ENCODE peak calls at places on chromosomes 5 and 9, in four cellular contexts. One of them, this sample, is unnamed.

GRCh38 chr5:170333161-170333909 is 35.8 kb upstream of the LCP2 start:
- DNase-seq in IMR-90: no peak
- DNase-seq in activated effector memory CD4-positive, alpha-beta T cell treated with Interleukin-2 at 50 U/mL for 16 hours: peak; percentile 63
- DNase-seq in astrocyte: no peak
- DNase-seq in this sample: no peak

GRCh38 chr9:4048441-4048840 is 251.4 kb downstream of the GLIS3 start:
- DNase-seq in IMR-90: peak; percentile 64
- DNase-seq in activated effector memory CD4-positive, alpha-beta T cell treated with Interleukin-2 at 50 U/mL for 16 hours: no peak
- DNase-seq in astrocyte: peak; percentile 39
- DNase-seq in this sample: peak; percentile 63

GRCh38 chr9:79661279-79661678 is 89.5 kb downstream of the TLE4 start:
- DNase-seq in IMR-90: no peak
- DNase-seq in activated effector memory CD4-positive, alpha-beta T cell treated with Interleukin-2 at 50 U/mL for 16 hours: no peak
- DNase-seq in astrocyte: no peak
- DNase-seq in this sample: no peak

GRCh38 chr9:97848582-97849237 is 4.3 kb upstream of the FOXE1 start:
- DNase-seq in IMR-90: peak; percentile 3
- DNase-seq in activated effector memory CD4-positive, alpha-beta T cell treated with Interleukin-2 at 50 U/mL for 16 hours: no peak
- DNase-seq in astrocyte: no peak
- DNase-seq in this sample: no peak

GRCh38 chr5:159779481-159779880 is 136.8 kb upstream of the ADRA1B start:
- DNase-seq in IMR-90: no peak
- DNase-seq in activated effector memory CD4-positive, alpha-beta T cell treated with Interleukin-2 at 50 U/mL for 16 hours: no peak
- DNase-seq in astrocyte: peak; percentile 45
- DNase-seq in this sample: no peak

GRCh38 chr5:139854953-139855352 is 59.3 kb downstream of the PSD2 start:
- DNase-seq in IMR-90: no peak
- DNase-seq in activated effector memory CD4-positive, alpha-beta T cell treated with Interleukin-2 at 50 U/mL for 16 hours: no peak
- DNase-seq in astrocyte: no peak
- DNase-seq in this sample: no peak

GRCh38 chr9:127844821-127845359 is 9.6 kb downstream of the ENG start:
- DNase-seq in IMR-90: no peak
- DNase-seq in activated effector memory CD4-positive, alpha-beta T cell treated with Interleukin-2 at 50 U/mL for 16 hours: no peak
- DNase-seq in astrocyte: peak; percentile 23
- DNase-seq in this sample: peak; percentile 33

GRCh38 chr9:121707477-121708424 is 56.3 kb downstream of the DAB2IP start:
- DNase-seq in IMR-90: no peak
- DNase-seq in activated effector memory CD4-positive, alpha-beta T cell treated with Interleukin-2 at 50 U/mL for 16 hours: no peak
- DNase-seq in astrocyte: no peak
- DNase-seq in this sample: no peak

GRCh38 chr5:59758566-59758965 is 135.0 kb downstream of the PDE4D start:
- DNase-seq in IMR-90: no peak
- DNase-seq in activated effector memory CD4-positive, alpha-beta T cell treated with Interleukin-2 at 50 U/mL for 16 hours: no peak
- DNase-seq in astrocyte: no peak
- DNase-seq in this sample: peak; percentile 29

GRCh38 chr9:114216976-114217375 is 61.6 kb downstream of the COL27A1 start:
- DNase-seq in IMR-90: no peak
- DNase-seq in activated effector memory CD4-positive, alpha-beta T cell treated with Interleukin-2 at 50 U/mL for 16 hours: no peak
- DNase-seq in astrocyte: no peak
- DNase-seq in this sample: no peak

GRCh38 chr9:124259273-124260078 is 1.7 kb downstream of the NEK6 start:
- DNase-seq in IMR-90: peak; percentile 91
- DNase-seq in activated effector memory CD4-positive, alpha-beta T cell treated with Interleukin-2 at 50 U/mL for 16 hours: no peak
- DNase-seq in astrocyte: peak; percentile 90
- DNase-seq in this sample: peak; percentile 87

This sample was measured in renal cortical epithelial cell.